ENCODE peak calls at places on chromosomes 2 and 18, in six cellular contexts. U, R, E, T, Q and S are unnamed samples.
A peak's percentile ranks its signal among the peaks of the same experiment; 100 is the strongest.

GRCh38 chr2:236557894-236558532 is 11.6 kb upstream of the ACKR3 start:
- DNase-seq in Q (no peak), R (no peak), T (no peak), E (no peak), U (peak; percentile 75), S (no peak)

GRCh38 chr2:12152888-12153287 is 406.5 kb downstream of the LPIN1 start:
- DNase-seq in U (no peak), E (no peak), Q (no peak), R (no peak), T (no peak), S (no peak)

GRCh38 chr18:75064513-75064905 is 144.4 kb downstream of the PTGR3 start:
- DNase-seq in U (no peak), E (no peak), R (no peak), T (no peak), Q (no peak), S (peak; percentile 35)

GRCh38 chr2:120425014-120425413 is 79.1 kb downstream of the INHBB start:
- DNase-seq in U (no peak), E (no peak), Q (no peak), T (no peak), R (no peak), S (no peak)

GRCh38 chr2:219661197-219661954 is 33.9 kb downstream of the SLC4A3 start:
- DNase-seq in T (no peak), E (no peak), Q (peak; percentile 42), R (no peak), U (peak; percentile 16), S (no peak)

GRCh38 chr2:180196419-180196977 is 189.4 kb upstream of the CWC22 start:
- DNase-seq in T (no peak), U (no peak), E (no peak), Q (no peak), R (no peak), S (no peak)

GRCh38 chr2:98854675-98855074 is 81.3 kb downstream of the CRACDL start:
- DNase-seq in R (no peak), U (no peak), Q (no peak), T (no peak), E (no peak), S (no peak)

GRCh38 chr18:985301-985700 is 80.6 kb downstream of the ADCYAP1 start:
- DNase-seq in T (peak; percentile 15), U (no peak), R (no peak), Q (no peak), E (no peak), S (no peak)

GRCh38 chr2:240388471-240389301 is 46.8 kb upstream of the GPC1 start:
- DNase-seq in R (no peak), T (no peak), E (no peak), U (no peak), Q (no peak), S (no peak)

GRCh38 chr2:74238879-74239278 is 40.5 kb downstream of the MTHFD2 start:
- DNase-seq in U (no peak), T (no peak), E (no peak), R (no peak), Q (peak; percentile 68), S (no peak)

GRCh38 chr2:20236496-20236895 is 11.6 kb upstream of the SDC1 start:
- DNase-seq in E (no peak), Q (no peak), U (no peak), T (no peak), R (no peak), S (no peak)

GRCh38 chr2:1995584-1995983 is 251.3 kb upstream of the PXDN start:
- DNase-seq in Q (no peak), R (no peak), T (no peak), E (no peak), U (peak; percentile 80), S (no peak)

GRCh38 chr18:8153887-8154583 is 455.2 kb upstream of the RAB12 start:
- DNase-seq in R (no peak), Q (peak; percentile 69), T (no peak), U (no peak), E (no peak), S (no peak)

GRCh38 chr2:72156872-72157271 is 9.2 kb upstream of the CYP26B1 start:
- DNase-seq in R (peak; percentile 10), U (peak; percentile 71), E (no peak), Q (no peak), T (no peak), S (no peak)

GRCh38 chr18:7784171-7784570 is 217.1 kb downstream of the PTPRM start:
- DNase-seq in U (no peak), R (no peak), E (no peak), T (no peak), Q (no peak), S (peak; percentile 72)

GRCh38 chr2:22756644-22757043 is 628.3 kb upstream of the KLHL29 start:
- DNase-seq in U (no peak), E (no peak), R (no peak), T (no peak), Q (no peak), S (no peak)

GRCh38 chr2:55099878-55100820 is 49.9 kb upstream of the RTN4 start:
- DNase-seq in Q (peak; percentile 62), T (no peak), E (no peak), U (no peak), R (no peak), S (no peak)

GRCh38 chr2:198465970-198466369 is 661.6 kb downstream of the PLCL1 start:
- DNase-seq in T (no peak), E (no peak), R (no peak), U (no peak), Q (no peak), S (no peak)

GRCh38 chr2:198476007-198476406 is 671.6 kb downstream of the PLCL1 start:
- DNase-seq in U (no peak), Q (no peak), R (no peak), E (no peak), T (no peak), S (no peak)

DNA sequence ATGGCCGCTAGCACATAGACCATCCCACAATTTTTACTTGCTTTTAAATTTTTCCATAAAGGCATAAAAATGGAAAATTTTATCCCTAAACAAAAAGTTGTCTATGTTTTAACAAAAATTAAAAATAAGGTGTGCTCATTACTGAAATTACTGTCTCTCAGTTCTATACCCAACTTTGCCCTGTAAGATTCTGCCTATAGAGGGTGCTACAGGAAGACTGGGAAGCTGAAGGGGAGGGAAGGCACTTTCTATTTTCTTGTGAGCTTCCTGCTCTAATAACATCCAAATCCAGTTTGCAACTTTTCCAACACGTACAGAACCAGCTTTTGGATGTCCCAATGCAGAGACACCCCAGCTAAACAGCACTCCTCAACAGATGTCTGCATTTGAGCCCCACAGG is 666.9 kb downstream of the PLCL1 start:
- DNase-seq in U (no peak), E (no peak), T (no peak), R (no peak), Q (no peak), S (no peak)
- TF ChIP-seq CTCF in U (no peak), E (peak; percentile 37), T (no peak), R (no peak), Q (peak; percentile 25), S (no peak)

DNA sequence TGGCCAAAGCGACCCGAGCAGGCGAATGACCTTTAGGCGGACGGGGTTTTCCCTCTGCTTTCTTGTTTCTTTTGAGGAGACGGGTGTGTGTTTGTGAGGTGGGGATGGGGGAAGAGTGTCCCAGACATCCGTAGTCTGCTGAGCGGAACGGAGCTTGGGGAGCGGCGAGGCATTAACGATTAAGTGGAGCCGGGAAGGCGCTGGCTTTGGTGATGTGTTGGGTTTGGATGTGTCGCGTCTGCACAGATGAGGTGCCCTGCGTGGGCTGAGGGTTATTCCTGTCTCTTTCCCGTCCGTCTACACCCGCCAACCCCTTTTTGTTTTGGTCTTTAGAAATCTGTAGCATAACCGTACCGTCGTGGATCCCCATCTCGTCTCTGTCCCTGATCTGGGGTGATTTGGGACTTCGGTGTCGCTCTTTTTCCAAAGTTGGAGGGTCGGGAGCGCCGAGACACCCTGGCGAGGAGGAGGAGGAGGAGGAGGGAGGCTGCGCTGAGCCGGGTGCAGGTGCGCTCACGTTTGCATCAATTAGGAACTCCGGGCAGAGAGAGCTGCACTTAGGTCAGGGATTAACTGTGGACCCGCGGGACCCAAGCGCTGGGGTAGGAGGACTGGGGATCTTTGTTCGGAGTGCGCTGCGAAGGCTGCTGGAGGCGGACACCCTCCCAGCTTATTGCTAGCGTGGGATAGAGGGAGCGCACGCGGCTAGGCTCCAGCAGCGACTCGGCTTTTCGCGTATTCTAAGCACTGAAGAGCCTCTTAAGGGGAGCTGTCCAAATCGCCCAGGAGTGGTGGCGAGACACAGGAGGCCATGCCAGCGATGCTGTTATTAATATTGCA is 720.2 kb downstream of the DPP10 start:
- DNase-seq in U (no peak), R (no peak), Q (no peak), E (no peak), T (no peak), S (peak; percentile 1)
- H3K4me3 ChIP-seq in U (no peak overlapping the region), R (no peak overlapping the region), Q (no peak overlapping the region), E (no peak overlapping the region), T (peak overlapping the region; percentile 56), S (no peak overlapping the region)

GRCh38 chr2:79162801-79163200 is 3.2 kb upstream of the REG3A start:
- DNase-seq in E (no peak), Q (no peak), U (no peak), T (no peak), R (no peak), S (no peak)

GRCh38 chr2:79159030-79159429 is 523 bp downstream of the REG3A start:
- DNase-seq in T (no peak), R (no peak), E (no peak), Q (no peak), U (no peak), S (no peak)

GRCh38 chr2:79159653-79160052 is at the start of gene REG3A:
- DNase-seq in T (no peak), Q (no peak), R (no peak), E (no peak), U (no peak), S (no peak)

DNA sequence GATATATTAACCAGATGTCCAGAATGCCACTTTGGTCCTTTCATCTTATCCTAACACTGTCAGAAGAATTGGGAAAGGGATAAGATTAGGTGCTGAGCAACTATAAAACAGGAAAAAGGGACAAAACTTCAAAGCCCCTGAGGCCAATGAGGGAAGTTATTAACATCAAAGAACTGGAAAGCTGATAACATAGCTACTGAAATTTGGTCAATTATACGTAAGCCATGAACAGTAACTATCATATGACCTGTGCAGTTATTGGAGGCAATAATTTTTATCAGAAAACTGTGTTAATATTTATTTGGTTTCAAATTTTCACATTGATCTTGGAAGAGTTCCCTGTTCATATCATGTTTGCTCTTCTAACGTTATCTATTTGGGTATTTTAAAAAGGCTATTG is 2.6 kb upstream of the REG3A start:
- DNase-seq in E (no peak), R (no peak), U (no peak), Q (no peak), T (no peak), S (no peak)
- TF ChIP-seq CTCF in E (no peak), R (no peak), U (no peak), Q (no peak), T (no peak), S (no peak)

DNA sequence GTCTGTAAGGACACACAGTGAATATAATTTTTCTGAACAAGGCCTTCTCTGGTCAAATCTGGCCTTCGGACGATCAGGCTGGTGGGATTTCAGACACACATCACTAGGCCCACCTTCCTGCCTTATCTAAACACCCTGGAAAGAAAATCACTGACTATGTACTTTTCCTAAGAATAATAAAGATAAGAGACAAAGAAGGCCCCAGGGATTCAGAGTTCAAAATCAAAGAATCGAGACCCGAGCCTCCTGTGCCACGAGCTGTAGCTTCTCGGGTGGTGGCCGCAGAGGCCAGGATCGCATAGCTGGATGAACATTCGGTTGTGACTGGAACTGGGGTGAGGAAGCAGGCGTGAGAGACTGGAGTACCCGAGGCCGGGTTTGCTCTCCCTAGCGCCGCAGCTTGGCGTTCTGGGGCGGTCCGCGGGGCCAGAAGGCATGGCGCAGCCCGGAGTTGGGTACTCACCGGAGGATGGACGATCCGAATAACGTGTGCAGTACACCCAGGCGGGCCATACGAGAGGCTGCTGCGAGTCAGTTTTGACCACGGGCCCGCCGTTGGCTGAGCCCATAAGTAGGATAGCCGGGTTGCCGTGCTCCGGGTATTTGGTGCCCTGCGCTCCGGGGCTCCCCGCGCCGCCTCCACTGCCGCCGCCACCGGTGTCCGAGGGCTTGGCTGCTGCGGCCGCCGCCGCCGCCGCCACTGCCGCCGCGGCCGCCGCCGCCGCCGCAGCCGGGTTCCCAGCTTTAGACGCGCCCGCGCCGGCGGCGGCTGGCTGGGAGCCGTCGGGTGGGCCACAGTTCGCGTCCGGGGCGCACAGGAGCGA is 1.4 kb downstream of the EN1 start:
- DNase-seq in T (no peak), E (no peak), Q (no peak), U (no peak), R (no peak), S (no peak)
- H3K4me3 ChIP-seq in T (peak overlapping the region; percentile 50), E (no peak overlapping the region), Q (no peak overlapping the region), U (peak overlapping the region; percentile 51), R (no peak overlapping the region), S (no peak overlapping the region)